ENCODE peak calls at places on chromosomes 3 and 15, in ten cellular contexts. One of them, this sample, is unnamed.

GRCh38 chr3:163622384-163622783 is 1455.9 kb downstream of the SI start:
- DNase-seq in NCI-H1105 treated with DMSO at 0.1 percent for 48 hours: no peak
- DNase-seq in hepatic stellate cell: no peak
- DNase-seq in activated naive CD4-positive, alpha-beta T cell: no peak
- DNase-seq in EL: peak; percentile 8
- DNase-seq in aorta: no peak
- DNase-seq in stimulated activated CD4-positive, alpha-beta T cell treated with anti-CD3 and anti-CD28 coated beads, Interleukin-4, amount 100 ng/mL, for 48 hours: no peak
- DNase-seq in sigmoid colon: no peak
- DNase-seq in A172: peak; percentile 26
- DNase-seq in heart right ventricle: no peak
- DNase-seq in this sample: peak; percentile 4

GRCh38 chr3:25007974-25008658 is 419.9 kb upstream of the RARB start:
- DNase-seq in activated naive CD4-positive, alpha-beta T cell: no peak
- DNase-seq in NCI-H1105 treated with DMSO at 0.1 percent for 48 hours: no peak
- DNase-seq in hepatic stellate cell: no peak
- DNase-seq in sigmoid colon: no peak
- DNase-seq in stimulated activated CD4-positive, alpha-beta T cell treated with anti-CD3 and anti-CD28 coated beads, Interleukin-4, amount 100 ng/mL, for 48 hours: no peak
- DNase-seq in heart right ventricle: no peak
- DNase-seq in A172: no peak
- DNase-seq in aorta: no peak
- DNase-seq in EL: peak; percentile 9
- DNase-seq in this sample: no peak

GRCh38 chr3:71060536-71060935 is 523.0 kb downstream of the FOXP1 start:
- DNase-seq in heart right ventricle: no peak
- DNase-seq in NCI-H1105 treated with DMSO at 0.1 percent for 48 hours: no peak
- DNase-seq in activated naive CD4-positive, alpha-beta T cell: no peak
- DNase-seq in aorta: no peak
- DNase-seq in EL: no peak
- DNase-seq in stimulated activated CD4-positive, alpha-beta T cell treated with anti-CD3 and anti-CD28 coated beads, Interleukin-4, amount 100 ng/mL, for 48 hours: no peak
- DNase-seq in sigmoid colon: no peak
- DNase-seq in hepatic stellate cell: no peak
- DNase-seq in A172: no peak
- DNase-seq in this sample: no peak

GRCh38 chr3:188439080-188439479 is 285.1 kb downstream of the LPP start:
- DNase-seq in EL: no peak
- DNase-seq in activated naive CD4-positive, alpha-beta T cell: no peak
- DNase-seq in A172: peak; percentile 68
- DNase-seq in stimulated activated CD4-positive, alpha-beta T cell treated with anti-CD3 and anti-CD28 coated beads, Interleukin-4, amount 100 ng/mL, for 48 hours: peak; percentile 9
- DNase-seq in NCI-H1105 treated with DMSO at 0.1 percent for 48 hours: no peak
- DNase-seq in aorta: no peak
- DNase-seq in heart right ventricle: no peak
- DNase-seq in sigmoid colon: no peak
- DNase-seq in hepatic stellate cell: no peak
- DNase-seq in this sample: no peak

GRCh38 chr15:32952901-32953889 is 235.4 kb downstream of the GREM1 start:
- DNase-seq in EL: no peak
- DNase-seq in stimulated activated CD4-positive, alpha-beta T cell treated with anti-CD3 and anti-CD28 coated beads, Interleukin-4, amount 100 ng/mL, for 48 hours: no peak
- DNase-seq in NCI-H1105 treated with DMSO at 0.1 percent for 48 hours: no peak
- DNase-seq in heart right ventricle: no peak
- DNase-seq in sigmoid colon: no peak
- DNase-seq in activated naive CD4-positive, alpha-beta T cell: no peak
- DNase-seq in aorta: no peak
- DNase-seq in hepatic stellate cell: no peak
- DNase-seq in A172: no peak
- DNase-seq in this sample: no peak

GRCh38 chr3:162134571-162134970 is 638.0 kb downstream of the OTOL1 start:
- DNase-seq in activated naive CD4-positive, alpha-beta T cell: no peak
- DNase-seq in A172: no peak
- DNase-seq in NCI-H1105 treated with DMSO at 0.1 percent for 48 hours: no peak
- DNase-seq in sigmoid colon: no peak
- DNase-seq in stimulated activated CD4-positive, alpha-beta T cell treated with anti-CD3 and anti-CD28 coated beads, Interleukin-4, amount 100 ng/mL, for 48 hours: no peak
- DNase-seq in hepatic stellate cell: no peak
- DNase-seq in EL: no peak
- DNase-seq in heart right ventricle: no peak
- DNase-seq in aorta: no peak
- DNase-seq in this sample: peak; percentile 9

GRCh38 chr3:99767341-99767740 is 50.3 kb upstream of the CMSS1 start:
- DNase-seq in heart right ventricle: no peak
- DNase-seq in stimulated activated CD4-positive, alpha-beta T cell treated with anti-CD3 and anti-CD28 coated beads, Interleukin-4, amount 100 ng/mL, for 48 hours: no peak
- DNase-seq in activated naive CD4-positive, alpha-beta T cell: no peak
- DNase-seq in sigmoid colon: no peak
- DNase-seq in hepatic stellate cell: no peak
- DNase-seq in EL: no peak
- DNase-seq in aorta: no peak
- DNase-seq in NCI-H1105 treated with DMSO at 0.1 percent for 48 hours: no peak
- DNase-seq in A172: no peak
- DNase-seq in this sample: no peak

GRCh38 chr15:43911235-43911661 is 84.4 kb downstream of the WDR76 start:
- DNase-seq in EL: peak; percentile 98
- DNase-seq in stimulated activated CD4-positive, alpha-beta T cell treated with anti-CD3 and anti-CD28 coated beads, Interleukin-4, amount 100 ng/mL, for 48 hours: no peak
- DNase-seq in heart right ventricle: no peak
- DNase-seq in hepatic stellate cell: peak; percentile 81
- DNase-seq in activated naive CD4-positive, alpha-beta T cell: no peak
- DNase-seq in NCI-H1105 treated with DMSO at 0.1 percent for 48 hours: no peak
- DNase-seq in A172: peak; percentile 91
- DNase-seq in aorta: no peak
- DNase-seq in sigmoid colon: no peak
- DNase-seq in this sample: peak; percentile 79

GRCh38 chr3:98775459-98775858 is 12.3 kb downstream of the ST3GAL6 start:
- DNase-seq in NCI-H1105 treated with DMSO at 0.1 percent for 48 hours: no peak
- DNase-seq in aorta: no peak
- DNase-seq in EL: no peak
- DNase-seq in stimulated activated CD4-positive, alpha-beta T cell treated with anti-CD3 and anti-CD28 coated beads, Interleukin-4, amount 100 ng/mL, for 48 hours: no peak
- DNase-seq in A172: no peak
- DNase-seq in activated naive CD4-positive, alpha-beta T cell: no peak
- DNase-seq in sigmoid colon: no peak
- DNase-seq in hepatic stellate cell: no peak
- DNase-seq in heart right ventricle: no peak
- DNase-seq in this sample: no peak

GRCh38 chr15:99453646-99454045 is 112.1 kb upstream of the MEF2A start:
- DNase-seq in A172: no peak
- DNase-seq in heart right ventricle: no peak
- DNase-seq in hepatic stellate cell: no peak
- DNase-seq in EL: no peak
- DNase-seq in NCI-H1105 treated with DMSO at 0.1 percent for 48 hours: no peak
- DNase-seq in sigmoid colon: peak; percentile 40
- DNase-seq in stimulated activated CD4-positive, alpha-beta T cell treated with anti-CD3 and anti-CD28 coated beads, Interleukin-4, amount 100 ng/mL, for 48 hours: no peak
- DNase-seq in aorta: no peak
- DNase-seq in activated naive CD4-positive, alpha-beta T cell: no peak
- DNase-seq in this sample: no peak

GRCh38 chr3:110413807-110414748 is 657.5 kb upstream of the NECTIN3 start:
- DNase-seq in EL: peak; percentile 84
- DNase-seq in NCI-H1105 treated with DMSO at 0.1 percent for 48 hours: no peak
- DNase-seq in heart right ventricle: no peak
- DNase-seq in aorta: no peak
- DNase-seq in stimulated activated CD4-positive, alpha-beta T cell treated with anti-CD3 and anti-CD28 coated beads, Interleukin-4, amount 100 ng/mL, for 48 hours: no peak
- DNase-seq in A172: peak; percentile 81
- DNase-seq in activated naive CD4-positive, alpha-beta T cell: no peak
- DNase-seq in sigmoid colon: no peak
- DNase-seq in hepatic stellate cell: peak; percentile 18
- DNase-seq in this sample: peak; percentile 87

This sample was measured in COLO829.